ENCODE peak calls at places on chromosomes 11 and 22, in five cellular contexts. K, O, V, H and A are unnamed samples.
A peak's percentile ranks its signal among the peaks of the same experiment; 100 is the strongest.

GRCh38 chr11:114079406-114080072 is 20.0 kb downstream of the ZBTB16 start:
- DNase-seq in K (no peak), O (no peak), V (no peak), H (peak; percentile 71), A (no peak)

GRCh38 chr11:14300661-14301304 is 58.2 kb downstream of the RRAS2 start:
- DNase-seq in K (no peak), O (peak; percentile 44), V (no peak), H (peak; percentile 72), A (peak; percentile 39)

GRCh38 chr11:15602779-15603178 is 488.1 kb downstream of the INSC start:
- DNase-seq in K (no peak), O (no peak), V (no peak), H (no peak), A (no peak)

GRCh38 chr11:5808500-5809121 is at the start of gene OR52N2:
- DNase-seq in K (peak; percentile 59), O (peak; percentile 73), V (peak; percentile 16), H (peak; percentile 80), A (peak; percentile 16)

GRCh38 chr22:41642711-41643110 is 21.6 kb downstream of the XRCC6 start:
- DNase-seq in K (no peak), O (no peak), V (no peak), H (no peak), A (no peak)

GRCh38 chr11:1151366-1152315 is 6.1 kb upstream of the MUC5AC start:
- DNase-seq in K (no peak), O (no peak), V (no peak), H (no peak), A (peak; percentile 62)

GRCh38 chr11:100639140-100639539 is 47.9 kb upstream of the ARHGAP42 start:
- DNase-seq in K (no peak), O (peak; percentile 31), V (no peak), H (no peak), A (no peak)

GRCh38 chr11:116823031-116823843 is at the start of gene APOA4:
- DNase-seq in K (no peak), O (no peak), V (no peak), H (no peak), A (peak; percentile 44)

GRCh38 chr11:609355-609811 is 6.4 kb downstream of the IRF7 start:
- DNase-seq in K (no peak), O (no peak), V (no peak), H (no peak), A (no peak)

GRCh38 chr11:9120659-9121350 is 29.4 kb upstream of the SCUBE2 start:
- DNase-seq in K (no peak), O (no peak), V (no peak), H (no peak), A (peak; percentile 77)

GRCh38 chr22:19066531-19067271 is 55.5 kb downstream of the DGCR2 start:
- DNase-seq in K (peak; percentile 23), O (no peak), V (no peak), H (peak; percentile 61), A (no peak)

DNA sequence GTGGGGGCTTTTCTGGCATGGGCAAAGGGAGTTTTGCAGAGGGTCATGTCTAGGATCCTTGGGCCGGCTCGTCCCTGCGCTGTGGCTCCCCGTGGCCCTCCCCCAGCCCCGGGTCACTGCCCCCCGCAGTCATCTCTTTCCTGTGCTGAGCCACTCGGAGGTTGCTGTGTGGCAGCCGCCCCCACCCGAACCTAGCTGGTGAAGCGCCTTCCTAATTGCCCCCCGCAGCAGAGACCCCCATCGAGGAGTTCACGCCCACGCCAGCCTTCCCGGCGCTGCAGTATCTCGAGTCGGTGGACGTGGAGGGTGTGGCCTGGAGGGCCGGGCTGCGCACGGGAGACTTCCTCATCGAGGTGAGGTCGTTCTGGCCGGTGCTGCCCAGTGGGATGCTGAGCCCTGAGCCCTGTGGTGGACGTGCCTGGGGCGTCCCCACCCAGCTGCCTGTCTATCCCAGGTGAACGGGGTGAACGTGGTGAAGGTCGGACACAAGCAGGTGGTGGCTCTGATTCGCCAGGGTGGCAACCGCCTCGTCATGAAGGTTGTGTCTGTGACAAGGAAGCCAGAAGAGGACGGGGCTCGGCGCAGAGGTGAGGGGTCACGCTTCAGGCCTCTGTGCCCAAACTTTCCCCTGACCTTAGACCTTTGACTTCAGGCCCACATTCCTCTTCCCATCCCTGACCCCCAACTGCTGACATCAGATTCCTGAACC is 32.0 kb downstream of the SHANK3 start:
- DNase-seq in K (peak; percentile 44), O (no peak), V (no peak), H (peak; percentile 57), A (peak; percentile 63)
- H3K4me3 ChIP-seq in K (no peak overlapping the region), O (no peak overlapping the region), V (no peak overlapping the region), H (no peak overlapping the region), A (no peak overlapping the region)

DNA sequence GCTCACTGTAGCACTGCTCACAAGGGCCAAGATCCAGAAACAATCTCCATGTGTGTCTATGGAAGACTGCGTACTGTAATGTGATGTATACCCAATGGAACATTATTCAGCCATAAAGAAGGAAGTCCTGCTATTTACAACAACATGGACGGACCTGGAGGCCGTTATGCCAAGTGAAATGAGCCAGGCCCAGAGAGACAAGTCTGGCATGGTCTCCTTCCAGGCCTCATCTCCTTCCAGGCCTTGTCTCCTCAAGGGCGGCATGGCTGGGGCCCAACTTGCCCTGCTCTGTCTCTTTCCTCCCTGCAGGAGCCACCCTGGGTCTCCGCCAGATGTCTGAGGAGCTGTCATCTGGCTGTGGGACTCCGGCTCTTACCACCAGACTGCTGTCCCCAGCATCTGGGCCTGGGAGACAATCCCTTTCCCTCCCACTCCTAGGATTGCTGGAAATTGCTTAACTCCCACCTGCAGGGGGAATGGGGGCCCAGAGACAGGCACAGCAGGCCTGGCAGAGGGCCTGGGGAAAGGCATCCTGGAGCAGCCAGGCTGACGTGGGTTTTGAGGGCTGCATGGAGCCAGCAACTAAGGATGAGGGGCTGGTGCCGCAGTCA is 1326.6 kb downstream of the TBC1D22A start:
- DNase-seq in K (no peak), O (no peak), V (no peak), H (peak; percentile 71), A (no peak)
- H3K27me3 ChIP-seq in K (peaks cover 5% of the 10 kb centered on the region), O (no peaks in the 10 kb centered on the region), V (no peaks in the 10 kb centered on the region), H (no peaks in the 10 kb centered on the region), A (no peaks in the 10 kb centered on the region)

DNA sequence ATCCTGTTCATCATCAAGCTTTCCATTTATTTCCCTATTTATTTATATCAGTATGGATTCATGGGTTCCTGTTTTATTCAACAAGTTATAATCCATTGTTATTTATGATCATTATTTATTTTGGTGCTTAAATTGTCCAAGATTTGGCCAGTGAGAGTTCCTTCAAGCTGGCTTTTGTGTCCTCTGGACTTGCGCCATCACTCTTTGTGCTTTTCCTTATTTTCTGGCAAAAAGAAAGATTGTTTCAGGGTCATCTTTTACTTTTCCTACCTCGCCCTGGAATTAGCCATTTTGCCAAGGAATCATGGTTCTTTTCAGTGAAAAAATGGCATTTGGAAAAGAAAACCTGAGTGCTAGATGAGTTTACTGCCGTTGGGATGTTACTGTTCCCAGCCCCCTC is 193.4 kb downstream of the ADAMTS15 start:
- DNase-seq in K (no peak), O (no peak), V (no peak), H (no peak), A (no peak)
- H3K36me3 ChIP-seq in K (no peaks in the 10 kb centered on the region), O (no peaks in the 10 kb centered on the region), V (no peaks in the 10 kb centered on the region), H (no peaks in the 10 kb centered on the region), A (no peaks in the 10 kb centered on the region)

GRCh38 chr11:45179686-45180085 is 33.2 kb downstream of the PRDM11 start:
- DNase-seq in K (no peak), O (no peak), V (no peak), H (peak; percentile 61), A (no peak)
- H3K4me3 ChIP-seq in K (peak overlapping the region; percentile 59), O (peak overlapping the region; percentile 66), V (no peak overlapping the region), H (no peak overlapping the region), A (peak overlapping the region; percentile 57)

DNA sequence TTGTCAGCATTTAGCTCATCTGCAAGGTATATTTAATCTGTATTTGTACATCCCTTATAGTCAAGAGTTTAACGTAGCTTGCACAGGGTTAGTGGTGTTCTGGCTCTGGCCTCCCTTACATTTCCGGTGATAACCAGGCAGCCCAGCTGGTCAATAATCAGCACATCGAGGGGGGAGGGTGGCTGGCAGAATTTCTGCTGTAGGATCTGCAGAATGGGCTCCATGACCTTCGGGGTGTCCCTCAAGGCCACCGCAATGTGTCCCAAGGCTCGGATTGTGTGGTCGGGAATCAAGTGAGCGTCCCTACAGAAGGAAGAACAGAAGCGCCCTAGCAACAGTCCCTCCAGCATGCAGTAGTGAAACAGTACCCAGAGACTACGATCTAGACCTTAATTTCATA is 25.1 kb downstream of the SERPIND1 start:
- DNase-seq in K (no peak), O (no peak), V (no peak), H (no peak), A (no peak)
- H3K27me3 ChIP-seq in K (no peaks in the 10 kb centered on the region), O (no peaks in the 10 kb centered on the region), V (no peaks in the 10 kb centered on the region), H (no peaks in the 10 kb centered on the region), A (no peaks in the 10 kb centered on the region)

DNA sequence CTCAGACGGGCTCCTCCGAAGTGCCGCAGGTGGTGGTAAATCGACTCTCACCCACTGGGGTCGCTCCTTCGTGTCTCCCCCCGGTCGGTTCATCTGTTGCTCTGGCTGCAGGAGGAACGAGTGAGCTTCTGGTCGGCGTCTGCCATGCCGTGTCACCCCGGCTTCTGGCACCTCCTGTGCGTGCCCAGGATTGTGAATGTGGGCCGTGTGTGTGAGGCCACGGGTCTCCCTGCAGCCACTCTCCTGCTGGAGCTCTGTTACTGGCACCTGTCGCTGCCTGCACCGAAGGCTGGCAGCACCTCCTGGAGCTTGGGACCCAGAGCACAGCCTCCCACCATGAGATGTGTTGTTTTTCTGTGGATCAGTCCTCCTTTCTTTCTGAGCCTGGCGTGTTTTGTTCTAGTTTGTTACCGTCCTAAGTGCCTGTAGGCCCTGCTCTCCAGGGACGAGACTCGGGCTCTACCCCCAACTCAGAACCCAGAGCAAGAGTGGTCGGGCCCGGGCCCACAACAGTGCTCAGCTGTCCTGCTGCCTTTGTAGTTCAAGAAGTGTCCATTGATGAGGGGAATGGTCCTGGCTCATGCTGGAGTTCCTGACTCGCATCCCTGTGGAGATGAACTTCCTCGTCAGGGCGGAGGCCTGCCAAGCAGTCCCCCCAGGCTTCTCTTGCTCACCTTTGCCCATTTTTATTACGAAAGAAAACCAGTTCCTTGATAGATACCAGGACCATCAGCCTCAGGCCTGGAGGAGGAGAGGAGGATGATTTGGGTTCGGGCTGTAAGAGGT is 66.6 kb downstream of the MED15 start:
- DNase-seq in K (no peak), O (no peak), V (no peak), H (no peak), A (no peak)
- H3K36me3 ChIP-seq in K (peaks cover 96% of the 10 kb centered on the region), O (peaks cover 100% of the 10 kb centered on the region), V (peaks cover 52% of the 10 kb centered on the region), H (peaks cover 24% of the 10 kb centered on the region), A (peaks cover 21% of the 10 kb centered on the region)